ENCODE peak calls at places on chromosomes 3 and 15, in eight cellular contexts. One of them, this sample, is unnamed.

GRCh38 chr15:27671794-27672438 is 427.2 kb downstream of the OCA2 start:
- DNase-seq in left cardiac atrium: no peak
- DNase-seq in stimulated activated CD4-positive, alpha-beta T cell treated with anti-CD3 and anti-CD28 coated beads, Interleukin-1b, Interleukin-23, amount 100 ng/mL, for 24 hours: no peak
- DNase-seq in neuronal stem cell: no peak
- DNase-seq in activated gamma-delta T cell: no peak
- DNase-seq in RPMI7951: no peak
- DNase-seq in COR-L47: no peak
- DNase-seq in AG10803: no peak
- DNase-seq in this sample: no peak

GRCh38 chr15:57947781-57948180 is 117.7 kb downstream of the ALDH1A2 start:
- DNase-seq in left cardiac atrium: peak
- DNase-seq in stimulated activated CD4-positive, alpha-beta T cell treated with anti-CD3 and anti-CD28 coated beads, Interleukin-1b, Interleukin-23, amount 100 ng/mL, for 24 hours: no peak
- DNase-seq in neuronal stem cell: no peak
- DNase-seq in activated gamma-delta T cell: no peak
- DNase-seq in RPMI7951: peak
- DNase-seq in COR-L47: no peak
- DNase-seq in AG10803: no peak
- DNase-seq in this sample: no peak

GRCh38 chr3:78728406-78729145 is 1039.2 kb downstream of the ROBO1 start:
- DNase-seq in left cardiac atrium: peak
- DNase-seq in stimulated activated CD4-positive, alpha-beta T cell treated with anti-CD3 and anti-CD28 coated beads, Interleukin-1b, Interleukin-23, amount 100 ng/mL, for 24 hours: no peak
- DNase-seq in neuronal stem cell: peak
- DNase-seq in activated gamma-delta T cell: no peak
- DNase-seq in RPMI7951: peak
- DNase-seq in COR-L47: peak
- DNase-seq in AG10803: peak
- DNase-seq in this sample: peak

GRCh38 chr15:98807262-98807661 is 158.9 kb downstream of the IGF1R start:
- DNase-seq in left cardiac atrium: no peak
- DNase-seq in stimulated activated CD4-positive, alpha-beta T cell treated with anti-CD3 and anti-CD28 coated beads, Interleukin-1b, Interleukin-23, amount 100 ng/mL, for 24 hours: no peak
- DNase-seq in neuronal stem cell: no peak
- DNase-seq in activated gamma-delta T cell: no peak
- DNase-seq in RPMI7951: peak
- DNase-seq in COR-L47: no peak
- DNase-seq in AG10803: peak
- DNase-seq in this sample: no peak

GRCh38 chr3:11053926-11054503 is 61.5 kb downstream of the SLC6A1 start:
- DNase-seq in left cardiac atrium: no peak
- DNase-seq in stimulated activated CD4-positive, alpha-beta T cell treated with anti-CD3 and anti-CD28 coated beads, Interleukin-1b, Interleukin-23, amount 100 ng/mL, for 24 hours: no peak
- DNase-seq in neuronal stem cell: no peak
- DNase-seq in activated gamma-delta T cell: no peak
- DNase-seq in RPMI7951: no peak
- DNase-seq in COR-L47: no peak
- DNase-seq in AG10803: no peak
- DNase-seq in this sample: no peak

GRCh38 chr15:85707519-85708338 is 87.0 kb downstream of the KLHL25 start:
- DNase-seq in left cardiac atrium: no peak
- DNase-seq in stimulated activated CD4-positive, alpha-beta T cell treated with anti-CD3 and anti-CD28 coated beads, Interleukin-1b, Interleukin-23, amount 100 ng/mL, for 24 hours: no peak
- DNase-seq in neuronal stem cell: no peak
- DNase-seq in activated gamma-delta T cell: no peak
- DNase-seq in RPMI7951: peak
- DNase-seq in COR-L47: no peak
- DNase-seq in AG10803: peak
- DNase-seq in this sample: no peak

GRCh38 chr3:70108072-70108471 is 108.5 kb downstream of the SAMMSON start:
- DNase-seq in left cardiac atrium: no peak
- DNase-seq in stimulated activated CD4-positive, alpha-beta T cell treated with anti-CD3 and anti-CD28 coated beads, Interleukin-1b, Interleukin-23, amount 100 ng/mL, for 24 hours: no peak
- DNase-seq in neuronal stem cell: peak
- DNase-seq in activated gamma-delta T cell: no peak
- DNase-seq in RPMI7951: peak
- DNase-seq in COR-L47: no peak
- DNase-seq in AG10803: no peak
- DNase-seq in this sample: no peak

GRCh38 chr3:51581529-51581928 is 43.0 kb downstream of the RAD54L2 start:
- DNase-seq in left cardiac atrium: no peak
- DNase-seq in stimulated activated CD4-positive, alpha-beta T cell treated with anti-CD3 and anti-CD28 coated beads, Interleukin-1b, Interleukin-23, amount 100 ng/mL, for 24 hours: no peak
- DNase-seq in neuronal stem cell: no peak
- DNase-seq in activated gamma-delta T cell: no peak
- DNase-seq in RPMI7951: peak
- DNase-seq in COR-L47: no peak
- DNase-seq in AG10803: peak
- DNase-seq in this sample: no peak

GRCh38 chr3:192372627-192373026 is 354.7 kb downstream of the FGF12 start:
- DNase-seq in left cardiac atrium: no peak
- DNase-seq in stimulated activated CD4-positive, alpha-beta T cell treated with anti-CD3 and anti-CD28 coated beads, Interleukin-1b, Interleukin-23, amount 100 ng/mL, for 24 hours: no peak
- DNase-seq in neuronal stem cell: no peak
- DNase-seq in activated gamma-delta T cell: no peak
- DNase-seq in RPMI7951: no peak
- DNase-seq in COR-L47: no peak
- DNase-seq in AG10803: no peak
- DNase-seq in this sample: no peak

GRCh38 chr15:73767794-73768501 is 14.8 kb upstream of the INSYN1 start:
- DNase-seq in left cardiac atrium: no peak
- DNase-seq in stimulated activated CD4-positive, alpha-beta T cell treated with anti-CD3 and anti-CD28 coated beads, Interleukin-1b, Interleukin-23, amount 100 ng/mL, for 24 hours: no peak
- DNase-seq in neuronal stem cell: peak
- DNase-seq in activated gamma-delta T cell: no peak
- DNase-seq in RPMI7951: no peak
- DNase-seq in COR-L47: no peak
- DNase-seq in AG10803: no peak
- DNase-seq in this sample: no peak

GRCh38 chr3:166177130-166177529 is 339.9 kb upstream of the BCHE start:
- DNase-seq in left cardiac atrium: no peak
- DNase-seq in stimulated activated CD4-positive, alpha-beta T cell treated with anti-CD3 and anti-CD28 coated beads, Interleukin-1b, Interleukin-23, amount 100 ng/mL, for 24 hours: no peak
- DNase-seq in neuronal stem cell: no peak
- DNase-seq in activated gamma-delta T cell: no peak
- DNase-seq in RPMI7951: no peak
- DNase-seq in COR-L47: no peak
- DNase-seq in AG10803: no peak
- DNase-seq in this sample: no peak

GRCh38 chr3:161031134-161031533 is 74.0 kb downstream of the B3GALNT1 start:
- DNase-seq in left cardiac atrium: no peak
- DNase-seq in stimulated activated CD4-positive, alpha-beta T cell treated with anti-CD3 and anti-CD28 coated beads, Interleukin-1b, Interleukin-23, amount 100 ng/mL, for 24 hours: no peak
- DNase-seq in neuronal stem cell: no peak
- DNase-seq in activated gamma-delta T cell: no peak
- DNase-seq in RPMI7951: peak
- DNase-seq in COR-L47: no peak
- DNase-seq in AG10803: no peak
- DNase-seq in this sample: no peak

GRCh38 chr3:187750041-187750512 is 4.8 kb upstream of the BCL6 start:
- DNase-seq in left cardiac atrium: no peak
- DNase-seq in stimulated activated CD4-positive, alpha-beta T cell treated with anti-CD3 and anti-CD28 coated beads, Interleukin-1b, Interleukin-23, amount 100 ng/mL, for 24 hours: no peak
- DNase-seq in neuronal stem cell: peak
- DNase-seq in activated gamma-delta T cell: no peak
- DNase-seq in RPMI7951: peak
- DNase-seq in COR-L47: no peak
- DNase-seq in AG10803: no peak
- DNase-seq in this sample: peak

GRCh38 chr15:43246261-43246764 is 20.4 kb downstream of the TGM5 start:
- DNase-seq in left cardiac atrium: no peak
- DNase-seq in stimulated activated CD4-positive, alpha-beta T cell treated with anti-CD3 and anti-CD28 coated beads, Interleukin-1b, Interleukin-23, amount 100 ng/mL, for 24 hours: no peak
- DNase-seq in neuronal stem cell: no peak
- DNase-seq in activated gamma-delta T cell: no peak
- DNase-seq in RPMI7951: no peak
- DNase-seq in COR-L47: no peak
- DNase-seq in AG10803: no peak
- DNase-seq in this sample: no peak

GRCh38 chr15:86347245-86347644 is 267.6 kb downstream of the AGBL1 start:
- DNase-seq in left cardiac atrium: no peak
- DNase-seq in stimulated activated CD4-positive, alpha-beta T cell treated with anti-CD3 and anti-CD28 coated beads, Interleukin-1b, Interleukin-23, amount 100 ng/mL, for 24 hours: no peak
- DNase-seq in neuronal stem cell: no peak
- DNase-seq in activated gamma-delta T cell: no peak
- DNase-seq in RPMI7951: peak
- DNase-seq in COR-L47: no peak
- DNase-seq in AG10803: no peak
- DNase-seq in this sample: no peak

GRCh38 chr15:74826372-74826819 is at the start of gene CPLX3:
- DNase-seq in left cardiac atrium: peak
- DNase-seq in stimulated activated CD4-positive, alpha-beta T cell treated with anti-CD3 and anti-CD28 coated beads, Interleukin-1b, Interleukin-23, amount 100 ng/mL, for 24 hours: no peak
- DNase-seq in neuronal stem cell: peak
- DNase-seq in activated gamma-delta T cell: peak
- DNase-seq in RPMI7951: no peak
- DNase-seq in COR-L47: no peak
- DNase-seq in AG10803: no peak
- DNase-seq in this sample: no peak

GRCh38 chr3:146750196-146750595 is 145.1 kb upstream of the PLSCR5 start:
- DNase-seq in left cardiac atrium: no peak
- DNase-seq in stimulated activated CD4-positive, alpha-beta T cell treated with anti-CD3 and anti-CD28 coated beads, Interleukin-1b, Interleukin-23, amount 100 ng/mL, for 24 hours: no peak
- DNase-seq in neuronal stem cell: no peak
- DNase-seq in activated gamma-delta T cell: no peak
- DNase-seq in RPMI7951: peak
- DNase-seq in COR-L47: no peak
- DNase-seq in AG10803: peak
- DNase-seq in this sample: no peak

GRCh38 chr3:109117939-109118338 is at the start of gene MORC1:
- DNase-seq in left cardiac atrium: no peak
- DNase-seq in stimulated activated CD4-positive, alpha-beta T cell treated with anti-CD3 and anti-CD28 coated beads, Interleukin-1b, Interleukin-23, amount 100 ng/mL, for 24 hours: no peak
- DNase-seq in neuronal stem cell: no peak
- DNase-seq in activated gamma-delta T cell: no peak
- DNase-seq in RPMI7951: no peak
- DNase-seq in COR-L47: no peak
- DNase-seq in AG10803: no peak
- DNase-seq in this sample: no peak

GRCh38 chr3:9948586-9948985 is 3.6 kb downstream of the PRRT3 start:
- DNase-seq in left cardiac atrium: no peak
- DNase-seq in stimulated activated CD4-positive, alpha-beta T cell treated with anti-CD3 and anti-CD28 coated beads, Interleukin-1b, Interleukin-23, amount 100 ng/mL, for 24 hours: no peak
- DNase-seq in neuronal stem cell: no peak
- DNase-seq in activated gamma-delta T cell: no peak
- DNase-seq in RPMI7951: no peak
- DNase-seq in COR-L47: no peak
- DNase-seq in AG10803: no peak
- DNase-seq in this sample: no peak

GRCh38 chr3:14467723-14468620 is 65.6 kb downstream of the SLC6A6 start:
- DNase-seq in left cardiac atrium: no peak
- DNase-seq in stimulated activated CD4-positive, alpha-beta T cell treated with anti-CD3 and anti-CD28 coated beads, Interleukin-1b, Interleukin-23, amount 100 ng/mL, for 24 hours: no peak
- DNase-seq in neuronal stem cell: peak
- DNase-seq in activated gamma-delta T cell: no peak
- DNase-seq in RPMI7951: peak
- DNase-seq in COR-L47: no peak
- DNase-seq in AG10803: peak
- DNase-seq in this sample: no peak

GRCh38 chr15:52217186-52217585 is 26.0 kb upstream of the GNB5 start:
- DNase-seq in left cardiac atrium: no peak
- DNase-seq in stimulated activated CD4-positive, alpha-beta T cell treated with anti-CD3 and anti-CD28 coated beads, Interleukin-1b, Interleukin-23, amount 100 ng/mL, for 24 hours: no peak
- DNase-seq in neuronal stem cell: no peak
- DNase-seq in activated gamma-delta T cell: no peak
- DNase-seq in RPMI7951: no peak
- DNase-seq in COR-L47: no peak
- DNase-seq in AG10803: no peak
- DNase-seq in this sample: no peak

GRCh38 chr3:142088522-142088921 is 60.8 kb downstream of the TFDP2 start:
- DNase-seq in left cardiac atrium: no peak
- DNase-seq in stimulated activated CD4-positive, alpha-beta T cell treated with anti-CD3 and anti-CD28 coated beads, Interleukin-1b, Interleukin-23, amount 100 ng/mL, for 24 hours: no peak
- DNase-seq in neuronal stem cell: no peak
- DNase-seq in activated gamma-delta T cell: no peak
- DNase-seq in RPMI7951: peak
- DNase-seq in COR-L47: no peak
- DNase-seq in AG10803: peak
- DNase-seq in this sample: no peak

GRCh38 chr3:168029705-168030104 is 66.0 kb downstream of the GOLIM4 start:
- DNase-seq in left cardiac atrium: no peak
- DNase-seq in stimulated activated CD4-positive, alpha-beta T cell treated with anti-CD3 and anti-CD28 coated beads, Interleukin-1b, Interleukin-23, amount 100 ng/mL, for 24 hours: no peak
- DNase-seq in neuronal stem cell: no peak
- DNase-seq in activated gamma-delta T cell: no peak
- DNase-seq in RPMI7951: no peak
- DNase-seq in COR-L47: no peak
- DNase-seq in AG10803: no peak
- DNase-seq in this sample: peak

GRCh38 chr3:150372320-150373118 is 35.6 kb upstream of the TSC22D2 start:
- DNase-seq in left cardiac atrium: no peak
- DNase-seq in stimulated activated CD4-positive, alpha-beta T cell treated with anti-CD3 and anti-CD28 coated beads, Interleukin-1b, Interleukin-23, amount 100 ng/mL, for 24 hours: no peak
- DNase-seq in neuronal stem cell: no peak
- DNase-seq in activated gamma-delta T cell: no peak
- DNase-seq in RPMI7951: peak
- DNase-seq in COR-L47: no peak
- DNase-seq in AG10803: peak
- DNase-seq in this sample: no peak

GRCh38 chr3:112315791-112316190 is 17.2 kb upstream of the CD200 start:
- DNase-seq in left cardiac atrium: no peak
- DNase-seq in stimulated activated CD4-positive, alpha-beta T cell treated with anti-CD3 and anti-CD28 coated beads, Interleukin-1b, Interleukin-23, amount 100 ng/mL, for 24 hours: no peak
- DNase-seq in neuronal stem cell: no peak
- DNase-seq in activated gamma-delta T cell: no peak
- DNase-seq in RPMI7951: no peak
- DNase-seq in COR-L47: no peak
- DNase-seq in AG10803: no peak
- DNase-seq in this sample: no peak

GRCh38 chr3:45321607-45322391 is 66.6 kb upstream of the LARS2 start:
- DNase-seq in left cardiac atrium: no peak
- DNase-seq in stimulated activated CD4-positive, alpha-beta T cell treated with anti-CD3 and anti-CD28 coated beads, Interleukin-1b, Interleukin-23, amount 100 ng/mL, for 24 hours: no peak
- DNase-seq in neuronal stem cell: no peak
- DNase-seq in activated gamma-delta T cell: no peak
- DNase-seq in RPMI7951: peak
- DNase-seq in COR-L47: no peak
- DNase-seq in AG10803: no peak
- DNase-seq in this sample: no peak

GRCh38 chr15:75578948-75579908 is at the start of gene PTPN9:
- DNase-seq in left cardiac atrium: peak
- DNase-seq in stimulated activated CD4-positive, alpha-beta T cell treated with anti-CD3 and anti-CD28 coated beads, Interleukin-1b, Interleukin-23, amount 100 ng/mL, for 24 hours: peak
- DNase-seq in neuronal stem cell: peak
- DNase-seq in activated gamma-delta T cell: peak
- DNase-seq in RPMI7951: peak
- DNase-seq in COR-L47: peak
- DNase-seq in AG10803: peak
- DNase-seq in this sample: peak

GRCh38 chr3:100399341-100400071 is 1.4 kb downstream of the TOMM70 start:
- DNase-seq in left cardiac atrium: no peak
- DNase-seq in stimulated activated CD4-positive, alpha-beta T cell treated with anti-CD3 and anti-CD28 coated beads, Interleukin-1b, Interleukin-23, amount 100 ng/mL, for 24 hours: no peak
- DNase-seq in neuronal stem cell: no peak
- DNase-seq in activated gamma-delta T cell: no peak
- DNase-seq in RPMI7951: no peak
- DNase-seq in COR-L47: no peak
- DNase-seq in AG10803: no peak
- DNase-seq in this sample: no peak

GRCh38 chr3:197353867-197354180 is 55.4 kb upstream of the DLG1 start:
- DNase-seq in left cardiac atrium: no peak
- DNase-seq in stimulated activated CD4-positive, alpha-beta T cell treated with anti-CD3 and anti-CD28 coated beads, Interleukin-1b, Interleukin-23, amount 100 ng/mL, for 24 hours: no peak
- DNase-seq in neuronal stem cell: no peak
- DNase-seq in activated gamma-delta T cell: no peak
- DNase-seq in RPMI7951: peak
- DNase-seq in COR-L47: no peak
- DNase-seq in AG10803: peak
- DNase-seq in this sample: no peak

This sample was measured in NCI-H2081.